ENCODE peak calls at places on chromosomes 16 and 17, in ten cellular contexts. One of them, this sample, is unnamed.
A peak's percentile ranks its signal among the peaks of the same experiment; 100 is the strongest.

GRCh38 chr16:2795714-2796143 is 2.5 kb upstream of the PRSS41 start:
- DNase-seq in GM04504: no peak
- DNase-seq in activated CD4-positive, alpha-beta T cell treated with anti-CD3 and anti-CD28 coated beads, Interleukin-2, amount 50 U/mL, for 1 hour: no peak
- DNase-seq in hepatocyte: peak; percentile 60
- DNase-seq in NCI-H1105 treated with DMSO at 0.1 percent for 48 hours: no peak
- DNase-seq in endothelial cell: no peak
- DNase-seq in hippocampal formation: no peak
- DNase-seq in body of pancreas: no peak
- DNase-seq in HT1080: peak; percentile 32
- DNase-seq in kidney epithelial cell: no peak
- DNase-seq in this sample: no peak

GRCh38 chr17:50627782-50628601 is 6.7 kb upstream of the ABCC3 start:
- DNase-seq in GM04504: no peak
- DNase-seq in activated CD4-positive, alpha-beta T cell treated with anti-CD3 and anti-CD28 coated beads, Interleukin-2, amount 50 U/mL, for 1 hour: no peak
- DNase-seq in hepatocyte: peak; percentile 90
- DNase-seq in NCI-H1105 treated with DMSO at 0.1 percent for 48 hours: no peak
- DNase-seq in endothelial cell: peak; percentile 25
- DNase-seq in hippocampal formation: no peak
- DNase-seq in body of pancreas: peak; percentile 61
- DNase-seq in HT1080: no peak
- DNase-seq in kidney epithelial cell: no peak
- DNase-seq in this sample: no peak

GRCh38 chr17:68606451-68607307 is 5.5 kb upstream of the FAM20A start:
- DNase-seq in GM04504: no peak
- DNase-seq in activated CD4-positive, alpha-beta T cell treated with anti-CD3 and anti-CD28 coated beads, Interleukin-2, amount 50 U/mL, for 1 hour: no peak
- DNase-seq in hepatocyte: no peak
- DNase-seq in NCI-H1105 treated with DMSO at 0.1 percent for 48 hours: no peak
- DNase-seq in endothelial cell: no peak
- DNase-seq in hippocampal formation: no peak
- DNase-seq in body of pancreas: no peak
- DNase-seq in HT1080: no peak
- DNase-seq in kidney epithelial cell: no peak
- DNase-seq in this sample: no peak

GRCh38 chr17:9512323-9513168 is 63.1 kb downstream of the STX8 start:
- DNase-seq in GM04504: no peak
- DNase-seq in activated CD4-positive, alpha-beta T cell treated with anti-CD3 and anti-CD28 coated beads, Interleukin-2, amount 50 U/mL, for 1 hour: no peak
- DNase-seq in hepatocyte: no peak
- DNase-seq in NCI-H1105 treated with DMSO at 0.1 percent for 48 hours: no peak
- DNase-seq in endothelial cell: no peak
- DNase-seq in hippocampal formation: no peak
- DNase-seq in body of pancreas: no peak
- DNase-seq in HT1080: peak; percentile 89
- DNase-seq in kidney epithelial cell: peak; percentile 26
- DNase-seq in this sample: no peak

GRCh38 chr17:62713096-62713870 is 85.8 kb downstream of the MRC2 start:
- DNase-seq in GM04504: no peak
- DNase-seq in activated CD4-positive, alpha-beta T cell treated with anti-CD3 and anti-CD28 coated beads, Interleukin-2, amount 50 U/mL, for 1 hour: no peak
- DNase-seq in hepatocyte: no peak
- DNase-seq in NCI-H1105 treated with DMSO at 0.1 percent for 48 hours: no peak
- DNase-seq in endothelial cell: no peak
- DNase-seq in hippocampal formation: no peak
- DNase-seq in body of pancreas: no peak
- DNase-seq in HT1080: no peak
- DNase-seq in kidney epithelial cell: no peak
- DNase-seq in this sample: no peak

GRCh38 chr17:47879028-47879585 is 16.9 kb upstream of the SP2 start:
- DNase-seq in GM04504: no peak
- DNase-seq in activated CD4-positive, alpha-beta T cell treated with anti-CD3 and anti-CD28 coated beads, Interleukin-2, amount 50 U/mL, for 1 hour: no peak
- DNase-seq in hepatocyte: no peak
- DNase-seq in NCI-H1105 treated with DMSO at 0.1 percent for 48 hours: no peak
- DNase-seq in endothelial cell: no peak
- DNase-seq in hippocampal formation: no peak
- DNase-seq in body of pancreas: no peak
- DNase-seq in HT1080: peak; percentile 86
- DNase-seq in kidney epithelial cell: peak; percentile 47
- DNase-seq in this sample: no peak

GRCh38 chr17:39808409-39808997 is 55.6 kb downstream of the IKZF3 start:
- DNase-seq in GM04504: no peak
- DNase-seq in activated CD4-positive, alpha-beta T cell treated with anti-CD3 and anti-CD28 coated beads, Interleukin-2, amount 50 U/mL, for 1 hour: no peak
- DNase-seq in hepatocyte: peak; percentile 9
- DNase-seq in NCI-H1105 treated with DMSO at 0.1 percent for 48 hours: no peak
- DNase-seq in endothelial cell: no peak
- DNase-seq in hippocampal formation: no peak
- DNase-seq in body of pancreas: no peak
- DNase-seq in HT1080: no peak
- DNase-seq in kidney epithelial cell: no peak
- DNase-seq in this sample: no peak

GRCh38 chr17:78924481-78925151 is 571 bp downstream of the TIMP2 start:
- DNase-seq in GM04504: no peak
- DNase-seq in activated CD4-positive, alpha-beta T cell treated with anti-CD3 and anti-CD28 coated beads, Interleukin-2, amount 50 U/mL, for 1 hour: no peak
- DNase-seq in hepatocyte: peak; percentile 53
- DNase-seq in NCI-H1105 treated with DMSO at 0.1 percent for 48 hours: no peak
- DNase-seq in endothelial cell: peak; percentile 18
- DNase-seq in hippocampal formation: no peak
- DNase-seq in body of pancreas: no peak
- DNase-seq in HT1080: no peak
- DNase-seq in kidney epithelial cell: no peak
- DNase-seq in this sample: no peak

GRCh38 chr17:74943808-74944522 is 8.3 kb downstream of the OTOP3 start:
- DNase-seq in GM04504: no peak
- DNase-seq in activated CD4-positive, alpha-beta T cell treated with anti-CD3 and anti-CD28 coated beads, Interleukin-2, amount 50 U/mL, for 1 hour: no peak
- DNase-seq in hepatocyte: no peak
- DNase-seq in NCI-H1105 treated with DMSO at 0.1 percent for 48 hours: no peak
- DNase-seq in endothelial cell: no peak
- DNase-seq in hippocampal formation: no peak
- DNase-seq in body of pancreas: no peak
- DNase-seq in HT1080: no peak
- DNase-seq in kidney epithelial cell: no peak
- DNase-seq in this sample: no peak

GRCh38 chr16:85187002-85187401 is 74.7 kb upstream of the CIBAR2 start:
- DNase-seq in GM04504: no peak
- DNase-seq in activated CD4-positive, alpha-beta T cell treated with anti-CD3 and anti-CD28 coated beads, Interleukin-2, amount 50 U/mL, for 1 hour: no peak
- DNase-seq in hepatocyte: peak; percentile 56
- DNase-seq in NCI-H1105 treated with DMSO at 0.1 percent for 48 hours: no peak
- DNase-seq in endothelial cell: no peak
- DNase-seq in hippocampal formation: no peak
- DNase-seq in body of pancreas: peak; percentile 53
- DNase-seq in HT1080: no peak
- DNase-seq in kidney epithelial cell: no peak
- DNase-seq in this sample: no peak

GRCh38 chr16:23107878-23108277 is 41.4 kb downstream of the USP31 start:
- DNase-seq in GM04504: no peak
- DNase-seq in activated CD4-positive, alpha-beta T cell treated with anti-CD3 and anti-CD28 coated beads, Interleukin-2, amount 50 U/mL, for 1 hour: no peak
- DNase-seq in hepatocyte: no peak
- DNase-seq in NCI-H1105 treated with DMSO at 0.1 percent for 48 hours: no peak
- DNase-seq in endothelial cell: no peak
- DNase-seq in hippocampal formation: no peak
- DNase-seq in body of pancreas: no peak
- DNase-seq in HT1080: no peak
- DNase-seq in kidney epithelial cell: peak; percentile 52
- DNase-seq in this sample: no peak

GRCh38 chr17:7083592-7083991 is 3.5 kb upstream of the CLEC10A start:
- DNase-seq in GM04504: no peak
- DNase-seq in activated CD4-positive, alpha-beta T cell treated with anti-CD3 and anti-CD28 coated beads, Interleukin-2, amount 50 U/mL, for 1 hour: no peak
- DNase-seq in hepatocyte: no peak
- DNase-seq in NCI-H1105 treated with DMSO at 0.1 percent for 48 hours: no peak
- DNase-seq in endothelial cell: no peak
- DNase-seq in hippocampal formation: no peak
- DNase-seq in body of pancreas: no peak
- DNase-seq in HT1080: peak; percentile 61
- DNase-seq in kidney epithelial cell: no peak
- DNase-seq in this sample: no peak

GRCh38 chr16:47499080-47499699 is 38.1 kb downstream of the PHKB start:
- DNase-seq in GM04504: no peak
- DNase-seq in activated CD4-positive, alpha-beta T cell treated with anti-CD3 and anti-CD28 coated beads, Interleukin-2, amount 50 U/mL, for 1 hour: no peak
- DNase-seq in hepatocyte: no peak
- DNase-seq in NCI-H1105 treated with DMSO at 0.1 percent for 48 hours: no peak
- DNase-seq in endothelial cell: no peak
- DNase-seq in hippocampal formation: no peak
- DNase-seq in body of pancreas: no peak
- DNase-seq in HT1080: no peak
- DNase-seq in kidney epithelial cell: no peak
- DNase-seq in this sample: no peak

GRCh38 chr16:64311241-64311640 is 810.6 kb downstream of the CDH11 start:
- DNase-seq in GM04504: no peak
- DNase-seq in activated CD4-positive, alpha-beta T cell treated with anti-CD3 and anti-CD28 coated beads, Interleukin-2, amount 50 U/mL, for 1 hour: no peak
- DNase-seq in hepatocyte: no peak
- DNase-seq in NCI-H1105 treated with DMSO at 0.1 percent for 48 hours: no peak
- DNase-seq in endothelial cell: no peak
- DNase-seq in hippocampal formation: no peak
- DNase-seq in body of pancreas: no peak
- DNase-seq in HT1080: peak; percentile 3
- DNase-seq in kidney epithelial cell: peak; percentile 35
- DNase-seq in this sample: no peak

GRCh38 chr17:61399131-61400057 is at the start of gene TBX2:
- DNase-seq in GM04504: no peak
- DNase-seq in activated CD4-positive, alpha-beta T cell treated with anti-CD3 and anti-CD28 coated beads, Interleukin-2, amount 50 U/mL, for 1 hour: no peak
- DNase-seq in hepatocyte: peak; percentile 87
- DNase-seq in NCI-H1105 treated with DMSO at 0.1 percent for 48 hours: peak; percentile 46
- DNase-seq in endothelial cell: peak; percentile 47
- DNase-seq in hippocampal formation: no peak
- DNase-seq in body of pancreas: peak; percentile 50
- DNase-seq in HT1080: peak; percentile 85
- DNase-seq in kidney epithelial cell: peak; percentile 38
- DNase-seq in this sample: no peak

GRCh38 chr16:49889725-49890397 is 33.9 kb upstream of the ZNF423 start:
- DNase-seq in GM04504: no peak
- DNase-seq in activated CD4-positive, alpha-beta T cell treated with anti-CD3 and anti-CD28 coated beads, Interleukin-2, amount 50 U/mL, for 1 hour: no peak
- DNase-seq in hepatocyte: no peak
- DNase-seq in NCI-H1105 treated with DMSO at 0.1 percent for 48 hours: no peak
- DNase-seq in endothelial cell: no peak
- DNase-seq in hippocampal formation: no peak
- DNase-seq in body of pancreas: no peak
- DNase-seq in HT1080: peak; percentile 5
- DNase-seq in kidney epithelial cell: no peak
- DNase-seq in this sample: no peak

GRCh38 chr16:84247844-84248243 is 8.0 kb upstream of the KCNG4 start:
- DNase-seq in GM04504: peak; percentile 24
- DNase-seq in activated CD4-positive, alpha-beta T cell treated with anti-CD3 and anti-CD28 coated beads, Interleukin-2, amount 50 U/mL, for 1 hour: no peak
- DNase-seq in hepatocyte: no peak
- DNase-seq in NCI-H1105 treated with DMSO at 0.1 percent for 48 hours: no peak
- DNase-seq in endothelial cell: no peak
- DNase-seq in hippocampal formation: no peak
- DNase-seq in body of pancreas: no peak
- DNase-seq in HT1080: peak; percentile 36
- DNase-seq in kidney epithelial cell: peak; percentile 31
- DNase-seq in this sample: no peak

GRCh38 chr16:81537721-81538561 is 93.3 kb downstream of the CMIP start:
- DNase-seq in GM04504: no peak
- DNase-seq in activated CD4-positive, alpha-beta T cell treated with anti-CD3 and anti-CD28 coated beads, Interleukin-2, amount 50 U/mL, for 1 hour: no peak
- DNase-seq in hepatocyte: no peak
- DNase-seq in NCI-H1105 treated with DMSO at 0.1 percent for 48 hours: no peak
- DNase-seq in endothelial cell: no peak
- DNase-seq in hippocampal formation: no peak
- DNase-seq in body of pancreas: no peak
- DNase-seq in HT1080: no peak
- DNase-seq in kidney epithelial cell: no peak
- DNase-seq in this sample: no peak

GRCh38 chr17:4728124-4728523 is 3.1 kb upstream of the MED11 start:
- DNase-seq in GM04504: no peak
- DNase-seq in activated CD4-positive, alpha-beta T cell treated with anti-CD3 and anti-CD28 coated beads, Interleukin-2, amount 50 U/mL, for 1 hour: no peak
- DNase-seq in hepatocyte: peak; percentile 25
- DNase-seq in NCI-H1105 treated with DMSO at 0.1 percent for 48 hours: no peak
- DNase-seq in endothelial cell: no peak
- DNase-seq in hippocampal formation: no peak
- DNase-seq in body of pancreas: peak; percentile 78
- DNase-seq in HT1080: no peak
- DNase-seq in kidney epithelial cell: no peak
- DNase-seq in this sample: no peak

GRCh38 chr17:16872836-16873653 is 98.9 kb downstream of the TNFRSF13B start:
- DNase-seq in GM04504: no peak
- DNase-seq in activated CD4-positive, alpha-beta T cell treated with anti-CD3 and anti-CD28 coated beads, Interleukin-2, amount 50 U/mL, for 1 hour: peak; percentile 16
- DNase-seq in hepatocyte: peak; percentile 48
- DNase-seq in NCI-H1105 treated with DMSO at 0.1 percent for 48 hours: peak; percentile 16
- DNase-seq in endothelial cell: peak; percentile 58
- DNase-seq in hippocampal formation: no peak
- DNase-seq in body of pancreas: peak; percentile 26
- DNase-seq in HT1080: peak; percentile 16
- DNase-seq in kidney epithelial cell: no peak
- DNase-seq in this sample: peak; percentile 35

GRCh38 chr17:80272366-80272765 is 11.7 kb downstream of the RNF213 start:
- DNase-seq in GM04504: no peak
- DNase-seq in activated CD4-positive, alpha-beta T cell treated with anti-CD3 and anti-CD28 coated beads, Interleukin-2, amount 50 U/mL, for 1 hour: no peak
- DNase-seq in hepatocyte: no peak
- DNase-seq in NCI-H1105 treated with DMSO at 0.1 percent for 48 hours: no peak
- DNase-seq in endothelial cell: no peak
- DNase-seq in hippocampal formation: no peak
- DNase-seq in body of pancreas: no peak
- DNase-seq in HT1080: no peak
- DNase-seq in kidney epithelial cell: no peak
- DNase-seq in this sample: no peak

GRCh38 chr17:19645608-19646250 is 2.8 kb upstream of the ALDH3A2 start:
- DNase-seq in GM04504: no peak
- DNase-seq in activated CD4-positive, alpha-beta T cell treated with anti-CD3 and anti-CD28 coated beads, Interleukin-2, amount 50 U/mL, for 1 hour: peak; percentile 36
- DNase-seq in hepatocyte: peak; percentile 37
- DNase-seq in NCI-H1105 treated with DMSO at 0.1 percent for 48 hours: peak; percentile 20
- DNase-seq in endothelial cell: peak; percentile 61
- DNase-seq in hippocampal formation: peak; percentile 51
- DNase-seq in body of pancreas: no peak
- DNase-seq in HT1080: peak; percentile 11
- DNase-seq in kidney epithelial cell: no peak
- DNase-seq in this sample: peak; percentile 23

GRCh38 chr17:70119961-70120360 is 44.9 kb downstream of the KCNJ16 start:
- DNase-seq in GM04504: no peak
- DNase-seq in activated CD4-positive, alpha-beta T cell treated with anti-CD3 and anti-CD28 coated beads, Interleukin-2, amount 50 U/mL, for 1 hour: no peak
- DNase-seq in hepatocyte: no peak
- DNase-seq in NCI-H1105 treated with DMSO at 0.1 percent for 48 hours: no peak
- DNase-seq in endothelial cell: no peak
- DNase-seq in hippocampal formation: no peak
- DNase-seq in body of pancreas: no peak
- DNase-seq in HT1080: no peak
- DNase-seq in kidney epithelial cell: no peak
- DNase-seq in this sample: no peak

GRCh38 chr16:67967956-67968439 is 439 bp downstream of the SLC12A4 start:
- DNase-seq in GM04504: no peak
- DNase-seq in activated CD4-positive, alpha-beta T cell treated with anti-CD3 and anti-CD28 coated beads, Interleukin-2, amount 50 U/mL, for 1 hour: peak; percentile 22
- DNase-seq in hepatocyte: peak; percentile 74
- DNase-seq in NCI-H1105 treated with DMSO at 0.1 percent for 48 hours: no peak
- DNase-seq in endothelial cell: no peak
- DNase-seq in hippocampal formation: no peak
- DNase-seq in body of pancreas: peak; percentile 52
- DNase-seq in HT1080: no peak
- DNase-seq in kidney epithelial cell: no peak
- DNase-seq in this sample: peak; percentile 32

GRCh38 chr16:262121-262745 is 13.5 kb downstream of the RGS11 start:
- DNase-seq in GM04504: no peak
- DNase-seq in activated CD4-positive, alpha-beta T cell treated with anti-CD3 and anti-CD28 coated beads, Interleukin-2, amount 50 U/mL, for 1 hour: no peak
- DNase-seq in hepatocyte: no peak
- DNase-seq in NCI-H1105 treated with DMSO at 0.1 percent for 48 hours: no peak
- DNase-seq in endothelial cell: no peak
- DNase-seq in hippocampal formation: no peak
- DNase-seq in body of pancreas: peak; percentile 14
- DNase-seq in HT1080: no peak
- DNase-seq in kidney epithelial cell: no peak
- DNase-seq in this sample: no peak

GRCh38 chr17:36934144-36934758 is 3.0 kb upstream of the LHX1 start:
- DNase-seq in GM04504: no peak
- DNase-seq in activated CD4-positive, alpha-beta T cell treated with anti-CD3 and anti-CD28 coated beads, Interleukin-2, amount 50 U/mL, for 1 hour: no peak
- DNase-seq in hepatocyte: no peak
- DNase-seq in NCI-H1105 treated with DMSO at 0.1 percent for 48 hours: no peak
- DNase-seq in endothelial cell: no peak
- DNase-seq in hippocampal formation: no peak
- DNase-seq in body of pancreas: no peak
- DNase-seq in HT1080: no peak
- DNase-seq in kidney epithelial cell: no peak
- DNase-seq in this sample: no peak

GRCh38 chr17:81961087-81961514 is at the start of gene NOTUM:
- DNase-seq in GM04504: no peak
- DNase-seq in activated CD4-positive, alpha-beta T cell treated with anti-CD3 and anti-CD28 coated beads, Interleukin-2, amount 50 U/mL, for 1 hour: no peak
- DNase-seq in hepatocyte: peak; percentile 73
- DNase-seq in NCI-H1105 treated with DMSO at 0.1 percent for 48 hours: no peak
- DNase-seq in endothelial cell: no peak
- DNase-seq in hippocampal formation: no peak
- DNase-seq in body of pancreas: no peak
- DNase-seq in HT1080: no peak
- DNase-seq in kidney epithelial cell: no peak
- DNase-seq in this sample: no peak

GRCh38 chr16:14335297-14335696 is 264.2 kb downstream of the MRTFB start:
- DNase-seq in GM04504: no peak
- DNase-seq in activated CD4-positive, alpha-beta T cell treated with anti-CD3 and anti-CD28 coated beads, Interleukin-2, amount 50 U/mL, for 1 hour: no peak
- DNase-seq in hepatocyte: no peak
- DNase-seq in NCI-H1105 treated with DMSO at 0.1 percent for 48 hours: no peak
- DNase-seq in endothelial cell: no peak
- DNase-seq in hippocampal formation: no peak
- DNase-seq in body of pancreas: no peak
- DNase-seq in HT1080: no peak
- DNase-seq in kidney epithelial cell: no peak
- DNase-seq in this sample: no peak